ENCODE peak calls at places on chromosomes 2 and 18, in nine cellular contexts. A is breast epithelium, O is H1, C is SK-N-SH, W is HL-60, U is sigmoid colon, R is HCT116, D is spleen, E is HepG2. L is an unnamed sample.
A peak's percentile ranks its signal among the peaks of the same experiment; 100 is the strongest.

GRCh38 chr2:227881866-227882517 is 10.6 kb downstream of the DAW1 start:
- DNase-seq in D (no peak), O (no peak), A (no peak), C (no peak), R (no peak), E (no peak), W (no peak), U (no peak), L (no peak)

GRCh38 chr2:237585590-237586221 is 4.8 kb downstream of the RAB17 start:
- DNase-seq in E (peak; percentile 84), C (no peak), O (no peak), W (no peak), U (no peak), R (no peak), D (peak; percentile 66), A (no peak), L (no peak)

GRCh38 chr18:23871410-23871809 is 143.1 kb upstream of the TTC39C start:
- DNase-seq in C (peak; percentile 31), R (no peak), A (peak; percentile 51), O (no peak), W (no peak), E (no peak), U (no peak), D (peak; percentile 85), L (peak; percentile 77)

GRCh38 chr2:106147665-106148064 is 46.4 kb downstream of the UXS1 start:
- DNase-seq in O (no peak), C (no peak), R (no peak), W (no peak), A (no peak), D (no peak), U (no peak), E (no peak), L (no peak)

GRCh38 chr2:142786922-142787702 is 90.4 kb upstream of the KYNU start:
- DNase-seq in U (no peak), R (no peak), O (no peak), C (no peak), E (no peak), D (no peak), A (no peak), W (no peak), L (no peak)

GRCh38 chr2:27370816-27371620 is 602 bp downstream of the SNX17 start:
- DNase-seq in U (peak; percentile 77), A (no peak), E (no peak), R (no peak), D (no peak), W (peak; percentile 89), C (peak; percentile 44), O (peak; percentile 47), L (no peak)

GRCh38 chr18:73279499-73279898 is 411.7 kb upstream of the NETO1 start:
- DNase-seq in A (no peak), R (no peak), D (no peak), U (no peak), O (no peak), C (no peak), E (no peak), W (no peak), L (no peak)

GRCh38 chr2:65744801-65745200 is 312.4 kb upstream of the SPRED2 start:
- DNase-seq in U (no peak), W (no peak), E (no peak), O (no peak), C (no peak), A (no peak), R (no peak), D (no peak), L (no peak)

GRCh38 chr2:26314243-26314642 is 31.7 kb upstream of the SELENOI start:
- DNase-seq in U (no peak), A (no peak), C (no peak), W (no peak), O (no peak), R (no peak), D (no peak), E (peak; percentile 26), L (no peak)

GRCh38 chr2:97806738-97807618 is 93.6 kb downstream of the ZAP70 start:
- DNase-seq in E (peak; percentile 54), R (peak; percentile 45), D (peak; percentile 95), W (peak; percentile 82), O (peak; percentile 83), A (peak; percentile 73), C (peak; percentile 74), U (peak; percentile 89), L (no peak)

GRCh38 chr2:112836695-112837117 is at the start of gene IL1B:
- DNase-seq in A (no peak), D (no peak), R (no peak), C (no peak), E (no peak), U (no peak), W (peak; percentile 83), O (no peak), L (no peak)

GRCh38 chr18:8426401-8426800 is 182.8 kb upstream of the RAB12 start:
- DNase-seq in A (no peak), W (no peak), D (no peak), U (no peak), C (no peak), O (peak; percentile 89), R (peak; percentile 16), E (peak; percentile 24), L (no peak)

GRCh38 chr18:43526436-43527150 is 249.3 kb upstream of the SYT4 start:
- DNase-seq in O (no peak), A (no peak), D (no peak), C (no peak), W (no peak), E (no peak), R (no peak), U (no peak), L (no peak)

GRCh38 chr18:79769698-79770500 is 27.8 kb upstream of the KCNG2 start:
- DNase-seq in E (no peak), U (peak; percentile 47), W (no peak), A (no peak), C (no peak), D (peak; percentile 62), R (no peak), O (peak; percentile 19), L (no peak)

DNA sequence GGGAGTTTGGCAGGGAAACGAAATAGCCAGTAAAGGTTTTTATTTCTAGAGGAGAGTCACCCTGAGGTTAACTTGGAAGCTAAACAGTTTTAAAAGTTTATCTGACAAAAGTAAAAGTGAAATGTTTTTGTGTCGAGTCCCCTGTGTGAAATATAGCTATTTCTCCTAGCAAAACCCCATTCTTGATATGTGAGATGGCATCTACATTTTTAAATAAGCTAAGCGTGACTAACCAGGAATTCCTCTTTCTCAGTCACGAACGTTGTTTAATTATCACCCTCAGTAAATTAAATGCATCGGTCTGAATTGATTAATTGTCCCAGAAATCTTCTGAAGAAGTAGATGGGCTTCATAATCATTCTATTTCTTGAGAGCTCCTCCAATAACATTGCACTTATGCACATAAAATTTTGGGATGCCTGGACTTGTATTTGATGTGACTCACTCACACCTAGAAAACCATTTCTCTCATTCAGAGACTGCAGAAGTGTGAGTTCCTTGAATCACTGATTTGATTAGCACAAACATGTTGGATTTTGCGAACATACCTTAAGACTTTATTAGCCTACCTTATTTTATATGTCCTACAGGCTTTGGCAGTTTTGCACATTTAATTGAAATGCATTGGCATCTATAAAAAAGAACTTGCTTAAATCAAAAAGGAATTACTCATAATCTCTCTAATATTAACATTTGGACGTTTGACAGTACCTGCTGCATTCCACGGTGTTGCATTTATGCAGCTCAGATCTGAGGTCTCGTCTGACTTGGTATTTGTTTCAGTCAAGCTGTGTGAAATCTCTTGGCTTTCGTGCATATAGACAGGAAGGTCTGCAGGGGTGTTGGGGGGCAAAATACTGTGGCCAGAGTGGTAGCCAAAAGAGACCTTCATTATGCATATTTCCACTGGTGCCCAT is 475.2 kb downstream of the EPHA4 start:
- DNase-seq in A (no peak), W (no peak), D (no peak), E (no peak), U (no peak), C (no peak), R (no peak), O (no peak), L (no peak)
- H3K27ac ChIP-seq in A (no peak overlapping the region), W (no peak overlapping the region), D (no peak overlapping the region), E (no peak overlapping the region), U (no peak overlapping the region), C (no peak overlapping the region), R (no peak overlapping the region), O (no peak overlapping the region), L (no peak overlapping the region)

GRCh38 chr2:230946429-230947234 is 21.6 kb upstream of the GPR55 start:
- DNase-seq in R (no peak), A (no peak), O (no peak), U (no peak), E (no peak), D (no peak), W (no peak), C (no peak), L (no peak)

GRCh38 chr2:230947908-230948365 is 22.9 kb upstream of the GPR55 start:
- DNase-seq in W (peak; percentile 55), U (no peak), O (no peak), R (no peak), A (no peak), E (no peak), C (no peak), D (peak; percentile 70), L (no peak)

GRCh38 chr2:230944804-230945372 is 19.8 kb upstream of the GPR55 start:
- DNase-seq in R (no peak), U (no peak), A (no peak), O (no peak), C (no peak), E (no peak), D (no peak), W (no peak), L (no peak)

GRCh38 chr2:230949966-230950832 is 25.2 kb upstream of the GPR55 start:
- DNase-seq in C (no peak), D (no peak), U (no peak), E (no peak), A (no peak), R (no peak), O (no peak), W (no peak), L (no peak)

DNA sequence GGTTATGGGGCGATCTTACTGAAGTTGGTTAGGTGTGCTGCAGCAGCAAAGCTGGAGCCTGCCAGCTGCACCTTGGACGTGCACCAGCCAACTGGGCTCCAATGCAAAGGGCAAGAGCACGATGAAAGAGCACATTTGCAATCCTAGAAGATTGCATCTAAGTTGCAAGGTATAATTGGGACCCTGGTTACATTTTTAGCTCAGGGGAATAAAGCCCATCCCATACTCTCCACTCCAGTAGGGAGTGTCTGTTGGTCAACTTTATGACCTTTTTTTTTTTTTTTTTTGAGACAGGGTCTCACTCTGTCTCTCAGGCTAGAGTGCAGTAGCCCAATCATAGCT is 22.2 kb upstream of the GPR55 start:
- DNase-seq in D (no peak), R (no peak), U (no peak), E (no peak), W (no peak), O (no peak), C (no peak), A (no peak), L (no peak)
- TF ChIP-seq POLR2AphosphoS5 in D (no peak), R (no peak), U (no peak), E (no peak), W (no peak), O (no peak), C (no peak), A (no peak), L (no peak)

GRCh38 chr2:217790195-217790594 is 212.6 kb downstream of the TNS1 start:
- DNase-seq in A (no peak), D (peak; percentile 71), E (peak; percentile 86), C (peak; percentile 6), R (no peak), O (no peak), U (peak; percentile 61), W (peak; percentile 22), L (peak; percentile 80)
- H3K4me3 ChIP-seq in A (no peak overlapping the region), D (peak overlapping the region; percentile 26), E (peak overlapping the region; percentile 44), C (no peak overlapping the region), R (no peak overlapping the region), O (no peak overlapping the region), U (no peak overlapping the region), W (peak overlapping the region; percentile 23), L (no peak overlapping the region)

GRCh38 chr2:51103205-51103604 is 71.3 kb upstream of the NRXN1 start:
- DNase-seq in U (peak; percentile 59), E (peak; percentile 49), O (peak; percentile 51), C (peak; percentile 2), W (no peak), A (peak; percentile 27), R (peak; percentile 4), D (peak; percentile 68), L (no peak)
- H3K27ac ChIP-seq in U (no peak overlapping the region), E (no peak overlapping the region), O (no peak overlapping the region), C (no peak overlapping the region), W (no peak overlapping the region), A (no peak overlapping the region), R (no peak overlapping the region), D (no peak overlapping the region), L (no peak overlapping the region)

L was measured in esophagus muscularis mucosa.